ENCODE peak calls at places on chromosomes 16 and 17, in ten cellular contexts. F is small intestine; E is NCI-H2081; Y is astrocyte of the spinal cord; H is aorta; V is activated CD8-positive, alpha-beta memory T cell treated with anti-CD3 and anti-CD28 coated beads, Interleukin-2, amount 10 ng/mL, durations not matched to agents 7 days and 5 days; O is HT1080; U is NCI-H345; N is NCI-H774; L is amniotic epithelial cell. M is an unnamed sample.

GRCh38 chr17:73496232-73496631 is 148.0 kb downstream of the SDK2 start:
- DNase-seq in N (no peak), E (no peak), H (no peak), O (no peak), F (no peak), L (no peak), Y (no peak), U (no peak), V (no peak), M (no peak)

GRCh38 chr16:85162478-85163277 is 50.4 kb upstream of the CIBAR2 start:
- DNase-seq in U (no peak), F (no peak), L (peak; percentile 72), O (peak; percentile 48), E (no peak), H (peak; percentile 90), Y (peak; percentile 79), N (no peak), V (no peak), M (peak; percentile 79)

GRCh38 chr16:78677332-78677731 is 577.9 kb downstream of the WWOX start:
- DNase-seq in F (no peak), N (no peak), O (no peak), H (no peak), L (no peak), U (no peak), Y (no peak), V (no peak), E (no peak), M (no peak)

GRCh38 chr16:20918486-20919239 is 18.1 kb downstream of the LYRM1 start:
- DNase-seq in E (no peak), F (no peak), N (no peak), H (no peak), O (no peak), U (no peak), L (peak; percentile 54), Y (peak; percentile 76), V (no peak), M (peak; percentile 73)

GRCh38 chr16:50153648-50154368 is 702 bp downstream of the TENT4B start:
- DNase-seq in U (no peak), V (peak; percentile 63), H (peak; percentile 82), Y (no peak), O (peak; percentile 17), L (no peak), E (no peak), F (no peak), N (no peak), M (peak; percentile 22)

GRCh38 chr16:31713945-31714898 is 159.4 kb upstream of the ZNF267 start:
- DNase-seq in U (no peak), L (peak; percentile 8), F (no peak), H (no peak), N (no peak), V (no peak), Y (no peak), E (no peak), O (no peak), M (no peak)

GRCh38 chr17:83064732-83065659 is 14.4 kb upstream of the METRNL start:
- DNase-seq in O (peak; percentile 34), H (peak; percentile 72), L (no peak), Y (no peak), F (peak; percentile 55), V (peak; percentile 36), U (no peak), N (no peak), E (no peak), M (no peak)

GRCh38 chr16:58329147-58329546 is 34.3 kb upstream of the PRSS54 start:
- DNase-seq in E (no peak), F (no peak), V (no peak), U (no peak), L (peak; percentile 41), O (peak; percentile 20), N (no peak), H (no peak), Y (no peak), M (peak; percentile 46)

GRCh38 chr16:2142942-2143868 is 5.2 kb upstream of the RAB26 start:
- DNase-seq in L (no peak), E (no peak), O (no peak), Y (no peak), F (no peak), H (no peak), V (no peak), N (no peak), U (peak; percentile 32), M (no peak)

GRCh38 chr17:8421571-8421970 is 14.1 kb upstream of the NDEL1 start:
- DNase-seq in F (peak; percentile 33), O (peak; percentile 20), V (no peak), L (no peak), Y (no peak), H (no peak), U (no peak), N (no peak), E (no peak), M (no peak)

GRCh38 chr17:73740370-73740769 is 96.1 kb upstream of the SDK2 start:
- DNase-seq in H (no peak), E (no peak), L (no peak), F (no peak), U (no peak), N (no peak), Y (no peak), V (no peak), O (no peak), M (no peak)

GRCh38 chr17:77144227-77144626 is 3.5 kb downstream of the SEC14L1 start:
- DNase-seq in H (no peak), L (no peak), E (no peak), U (peak; percentile 26), V (no peak), Y (no peak), N (peak; percentile 57), F (no peak), O (no peak), M (no peak)

GRCh38 chr17:62707425-62707739 is 79.9 kb downstream of the MRC2 start:
- DNase-seq in L (no peak), F (no peak), N (no peak), U (no peak), O (no peak), Y (no peak), E (no peak), V (no peak), H (peak; percentile 23), M (no peak)